ENCODE peak calls at places on chromosomes 12 and 14, in four cellular contexts. Q, K, Z and J are unnamed samples.

GRCh38 chr12:26271889-26272492 is 76.6 kb downstream of the SSPN start:
- DNase-seq in Z (no peak), Q (no peak), K (peak; percentile 92), J (peak; percentile 82)

GRCh38 chr12:9081667-9082243 is 34.0 kb downstream of the A2M start:
- DNase-seq in Q (no peak), K (no peak), Z (no peak), J (no peak)

GRCh38 chr12:81294325-81295190 is 216.7 kb downstream of the ACSS3 start:
- DNase-seq in K (no peak), Z (no peak), Q (no peak), J (no peak)

GRCh38 chr12:52849511-52849910 is 717 bp upstream of the KRT78 start:
- DNase-seq in Z (no peak), K (no peak), Q (no peak), J (no peak)

GRCh38 chr12:3018284-3019004 is 58.7 kb upstream of the TSPAN9 start:
- DNase-seq in K (no peak), Z (no peak), Q (no peak), J (no peak)

GRCh38 chr12:77615331-77615730 is 215.4 kb upstream of the NAV3 start:
- DNase-seq in Z (peak; percentile 7), K (peak; percentile 13), Q (no peak), J (no peak)

GRCh38 chr12:54891717-54892478 is 37.6 kb downstream of the MUCL1 start:
- DNase-seq in Q (no peak), K (no peak), Z (no peak), J (peak; percentile 65)

GRCh38 chr12:109606261-109607028 is 32.9 kb downstream of the MVK start:
- DNase-seq in Q (peak; percentile 89), K (no peak), Z (no peak), J (peak; percentile 54)

GRCh38 chr12:93894391-93895095 is 217.4 kb downstream of the CRADD start:
- DNase-seq in K (peak; percentile 85), Z (no peak), Q (peak; percentile 38), J (peak; percentile 48)

GRCh38 chr14:69398818-69399210 is 322 bp downstream of the SLC39A9 start:
- DNase-seq in Z (no peak), K (no peak), Q (no peak), J (no peak)

GRCh38 chr14:81765654-81766275 is 232.1 kb upstream of the SEL1L start:
- DNase-seq in Q (no peak), K (no peak), Z (no peak), J (no peak)

GRCh38 chr12:69074559-69075349 is 141.8 kb upstream of the CPM start:
- DNase-seq in Q (no peak), Z (no peak), K (no peak), J (no peak)

GRCh38 chr14:83260751-83261150 is 1727.1 kb upstream of the SEL1L start:
- DNase-seq in Q (no peak), K (no peak), Z (no peak), J (no peak)

GRCh38 chr12:75705749-75706719 is 194.6 kb upstream of the KRR1 start:
- DNase-seq in Z (no peak), K (peak; percentile 76), Q (peak; percentile 66), J (peak; percentile 39)

GRCh38 chr14:21385170-21385904 is 1.5 kb upstream of the SUPT16H start:
- DNase-seq in Z (peak; percentile 65), Q (no peak), K (no peak), J (no peak)

GRCh38 chr12:124640096-124640495 is 72.7 kb upstream of the NCOR2 start:
- DNase-seq in Q (no peak), K (peak; percentile 78), Z (no peak), J (no peak)

GRCh38 chr12:48717252-48717695 is 767 bp upstream of the CCNT1 start:
- DNase-seq in Q (no peak), K (peak; percentile 38), Z (peak; percentile 26), J (no peak)

GRCh38 chr12:47145188-47145587 is 65.4 kb upstream of the AMIGO2 start:
- DNase-seq in Q (no peak), Z (no peak), K (no peak), J (no peak)

GRCh38 chr14:81001447-81001846 is 46.0 kb downstream of the TSHR start:
- DNase-seq in K (no peak), Z (no peak), Q (no peak), J (no peak)

GRCh38 chr14:96091941-96092411 is 52.8 kb downstream of the C14orf132 start:
- DNase-seq in Z (no peak), K (peak; percentile 86), Q (no peak), J (no peak)

GRCh38 chr14:20440882-20441281 is 4.9 kb upstream of the KLHL33 start:
- DNase-seq in Z (peak; percentile 22), K (no peak), Q (no peak), J (no peak)

GRCh38 chr14:35240233-35240632 is 51.9 kb upstream of the PSMA6 start:
- DNase-seq in Z (no peak), Q (no peak), K (no peak), J (no peak)

GRCh38 chr14:28813810-28814209 is 47.2 kb downstream of the FOXG1 start:
- DNase-seq in Q (no peak), K (peak; percentile 13), Z (no peak), J (no peak)

GRCh38 chr14:56562883-56563282 is 16.7 kb upstream of the TMEM260 start:
- DNase-seq in Z (no peak), K (no peak), Q (no peak), J (no peak)

GRCh38 chr12:21169878-21170472 is 39.0 kb downstream of the SLCO1B1 start:
- DNase-seq in Z (peak; percentile 62), Q (peak; percentile 33), K (peak; percentile 42), J (peak; percentile 64)

GRCh38 chr12:118467576-118467975 is 91.2 kb downstream of the SUDS3 start:
- DNase-seq in K (no peak), Q (no peak), Z (no peak), J (no peak)

GRCh38 chr14:59251811-59252771 is 63.6 kb downstream of the DAAM1 start:
- DNase-seq in Z (no peak), K (peak; percentile 55), Q (no peak), J (no peak)

GRCh38 chr14:105207460-105207901 is 26.4 kb upstream of the NUDT14 start:
- DNase-seq in Q (no peak), Z (no peak), K (no peak), J (no peak)

GRCh38 chr14:31457665-31458659 is 656 bp upstream of the DTD2 start:
- DNase-seq in K (no peak), Z (no peak), Q (no peak), J (peak; percentile 26)

GRCh38 chr12:105359840-105360239 is 29.3 kb downstream of the C12orf75 start:
- DNase-seq in K (peak; percentile 30), Q (no peak), Z (no peak), J (no peak)

GRCh38 chr14:99660794-99661193 is 15.9 kb downstream of the HHIPL1 start:
- DNase-seq in K (no peak), Z (no peak), Q (no peak), J (no peak)

GRCh38 chr12:65536876-65537661 is 258.6 kb downstream of the MSRB3 start:
- DNase-seq in Z (no peak), K (peak; percentile 98), Q (no peak), J (peak; percentile 69)

GRCh38 chr14:92677955-92678354 is 70.5 kb downstream of the LGMN start:
- DNase-seq in K (no peak), Z (no peak), Q (no peak), J (no peak)
- TF ChIP-seq EZH2phosphoT487 in K (no peak), Z (no peak), Q (no peak), J (no peak)

DNA sequence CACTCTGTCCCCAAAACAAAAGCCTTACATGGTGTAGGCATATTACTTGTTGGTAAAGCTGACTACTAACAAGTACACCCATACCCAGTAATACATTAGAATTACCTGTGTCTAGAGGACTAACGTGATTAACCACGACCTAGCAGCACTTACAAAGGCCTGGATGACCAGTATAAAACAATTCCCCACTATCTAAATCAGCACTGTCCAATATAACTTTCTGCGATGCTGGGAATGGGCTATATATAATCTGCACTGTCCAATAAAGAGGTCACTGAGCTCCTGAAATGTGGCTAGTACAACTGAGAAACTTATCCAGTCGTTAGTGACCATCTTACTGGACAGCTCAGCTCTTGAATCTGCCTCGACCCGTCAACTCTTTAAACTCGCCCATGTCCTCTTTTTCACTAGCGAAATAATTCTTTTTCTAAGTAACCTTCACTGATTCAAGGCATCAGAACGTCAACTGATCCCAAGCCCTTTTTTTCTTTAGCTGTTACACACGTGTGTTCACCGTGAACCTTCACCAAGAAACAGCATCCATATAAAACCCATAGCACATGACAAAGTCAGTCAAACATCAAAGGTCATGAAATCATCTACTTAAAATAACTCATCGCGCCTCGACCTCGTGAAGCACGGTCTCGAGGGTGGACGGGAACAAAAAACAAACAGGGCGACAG is 911 bp upstream of the CIPC start:
- DNase-seq in Q (no peak), Z (no peak), K (no peak), J (no peak)
- TF ChIP-seq EZH2phosphoT487 in Q (no peak), Z (no peak), K (no peak), J (no peak)

GRCh38 chr12:50232206-50232605 is 51.1 kb downstream of the LIMA1 start:
- DNase-seq in Q (no peak), K (no peak), Z (no peak), J (no peak)

GRCh38 chr12:50232771-50233209 is 50.5 kb downstream of the LIMA1 start:
- DNase-seq in Z (no peak), Q (peak; percentile 52), K (no peak), J (no peak)

GRCh38 chr12:50231346-50231745 is 52.0 kb downstream of the LIMA1 start:
- DNase-seq in Q (no peak), Z (no peak), K (no peak), J (no peak)

GRCh38 chr12:50230217-50230616 is 53.1 kb downstream of the LIMA1 start:
- DNase-seq in Q (no peak), Z (no peak), K (no peak), J (no peak)

GRCh38 chr12:50234347-50234746 is 49.0 kb downstream of the LIMA1 start:
- DNase-seq in K (peak; percentile 42), Z (no peak), Q (no peak), J (no peak)
- TF ChIP-seq EZH2phosphoT487 in K (no peak), Z (no peak), Q (no peak), J (no peak)

DNA sequence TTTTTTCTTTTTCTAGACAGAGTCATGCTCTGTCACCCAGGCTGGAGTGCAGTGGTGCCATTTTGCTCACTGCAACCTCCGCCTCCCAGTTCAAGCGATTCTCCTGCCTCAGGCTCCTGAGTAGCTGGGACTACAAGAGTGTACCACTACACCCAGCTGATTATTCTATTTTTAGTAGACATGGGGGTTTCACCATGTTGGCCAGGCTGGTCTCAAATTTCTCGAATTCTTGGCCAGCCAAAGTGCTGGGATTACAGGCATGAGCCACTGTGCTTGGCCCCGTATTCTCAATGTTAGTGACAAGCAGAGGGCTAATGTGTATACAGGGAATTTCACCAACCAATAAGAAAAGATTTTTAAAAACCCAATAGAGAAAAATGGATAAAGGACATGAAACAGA is 8.4 kb downstream of the PLBD2 start:
- DNase-seq in Q (no peak), K (no peak), Z (no peak), J (no peak)
- TF ChIP-seq EZH2phosphoT487 in Q (no peak), K (no peak), Z (no peak), J (no peak)

DNA sequence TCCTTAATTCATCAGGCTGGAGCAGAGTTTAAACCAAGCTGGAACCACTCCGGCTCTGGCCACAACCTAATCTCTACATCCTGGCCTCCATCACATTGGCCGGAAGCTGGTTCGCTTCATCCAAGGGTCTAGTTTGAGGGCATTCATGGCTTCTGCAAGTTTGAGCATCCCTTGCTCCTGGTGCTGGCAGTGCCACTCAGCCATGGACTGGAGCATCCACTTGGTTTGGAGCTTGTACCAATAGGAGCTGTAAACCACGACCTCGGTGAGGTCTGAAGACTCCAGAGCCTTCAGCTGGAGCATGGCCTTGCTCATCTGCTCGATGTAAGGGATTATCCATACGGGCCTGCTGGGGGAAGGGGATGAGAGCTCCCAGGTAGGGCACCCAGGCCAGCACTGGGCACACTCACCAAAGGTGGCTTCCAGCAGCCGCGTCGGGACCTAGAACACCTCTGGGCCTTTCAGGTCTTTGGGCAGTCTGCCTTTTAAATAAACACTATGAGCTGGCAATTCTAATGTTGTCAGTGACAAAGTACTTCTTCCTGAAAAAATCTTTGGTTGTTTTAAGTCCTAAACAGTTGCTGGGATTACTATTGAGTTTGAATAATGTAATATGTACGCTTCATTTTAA is 13.5 kb downstream of the FOS start:
- DNase-seq in K (no peak), Q (no peak), Z (no peak), J (no peak)
- TF ChIP-seq EZH2phosphoT487 in K (no peak), Q (no peak), Z (no peak), J (no peak)